ENCODE peak calls at places on chromosome 18, in ten cellular contexts. L is brain microvascular endothelial cell, G is DMS153, N is HuH-7, F is islet precursor cell, Z is hepatic stellate cell, W is fibroblast of mammary gland, B is heart left ventricle, J is HCT116, T is D341Med. U is an unnamed sample.
A peak's percentile ranks its signal among the peaks of the same experiment; 100 is the strongest.

GRCh38 chr18:23538870-23539269 is 35.6 kb downstream of the RMC1 start:
- DNase-seq in L (peak; percentile 68), G (no peak), N (no peak), F (no peak), Z (no peak), W (no peak), B (no peak), J (no peak), T (no peak), U (peak; percentile 68)

GRCh38 chr18:903703-904102 is 968 bp upstream of the ADCYAP1 start:
- DNase-seq in L (peak; percentile 51), G (no peak), N (peak; percentile 79), F (peak; percentile 83), Z (no peak), W (peak; percentile 42), B (peak; percentile 47), J (no peak), T (no peak), U (peak; percentile 83)

GRCh38 chr18:45686892-45687611 is 36.9 kb upstream of the SLC14A1 start:
- DNase-seq in L (no peak), G (no peak), N (no peak), F (no peak), Z (no peak), W (no peak), B (no peak), J (no peak), T (no peak), U (peak; percentile 18)

GRCh38 chr18:28905509-28905908 is 728.6 kb upstream of the CDH2 start:
- DNase-seq in L (peak; percentile 29), G (no peak), N (no peak), F (no peak), Z (no peak), W (peak; percentile 58), B (no peak), J (no peak), T (no peak), U (no peak)

GRCh38 chr18:31666055-31666454 is 18.3 kb downstream of the B4GALT6 start:
- DNase-seq in L (no peak), G (no peak), N (no peak), F (no peak), Z (no peak), W (no peak), B (no peak), J (no peak), T (no peak), U (no peak)

GRCh38 chr18:77198663-77199062 is 51.0 kb upstream of the GALR1 start:
- DNase-seq in L (no peak), G (no peak), N (no peak), F (no peak), Z (no peak), W (no peak), B (no peak), J (no peak), T (no peak), U (no peak)

GRCh38 chr18:77082316-77082715 is 50.3 kb downstream of the MBP start:
- DNase-seq in L (no peak), G (no peak), N (no peak), F (no peak), Z (no peak), W (no peak), B (no peak), J (no peak), T (no peak), U (no peak)

GRCh38 chr18:31205273-31205672 is 42.6 kb upstream of the DSC1 start:
- DNase-seq in L (no peak), G (no peak), N (no peak), F (no peak), Z (no peak), W (no peak), B (no peak), J (no peak), T (no peak), U (no peak)

GRCh38 chr18:3340015-3340681 is 78.2 kb downstream of the MYL12B start:
- DNase-seq in L (peak; percentile 34), G (no peak), N (no peak), F (no peak), Z (no peak), W (peak; percentile 60), B (no peak), J (no peak), T (no peak), U (no peak)